ENCODE peak calls at places on chromosomes 13 and 19, in six cellular contexts. D, E, C, K, S and U are unnamed samples.

GRCh38 chr13:28532226-28533048 is 37.5 kb upstream of the FLT1 start:
- DNase-seq in D (no peak), E (no peak), C (peak; percentile 91), K (no peak), S (peak; percentile 69), U (no peak)

GRCh38 chr19:39413269-39413902 is 917 bp downstream of the PLEKHG2 start:
- DNase-seq in D (peak; percentile 74), E (no peak), C (peak; percentile 39), K (no peak), S (peak; percentile 71), U (peak; percentile 58)

GRCh38 chr13:41458939-41459753 is 1.8 kb downstream of the RGCC start:
- DNase-seq in D (peak; percentile 29), E (no peak), C (peak; percentile 68), K (peak; percentile 30), S (peak; percentile 63), U (peak; percentile 83)

GRCh38 chr13:102856603-102857002 is 10.8 kb downstream of the ERCC5 start:
- DNase-seq in D (no peak), E (no peak), C (no peak), K (no peak), S (no peak), U (no peak)

GRCh38 chr19:44988896-44989563 is 12.2 kb upstream of the RELB start:
- DNase-seq in D (peak; percentile 85), E (no peak), C (peak; percentile 79), K (peak; percentile 52), S (peak; percentile 59), U (peak; percentile 48)

GRCh38 chr19:50431343-50432220 is 1.1 kb upstream of the MYBPC2 start:
- DNase-seq in D (peak; percentile 90), E (peak; percentile 61), C (peak; percentile 86), K (peak; percentile 66), S (peak; percentile 86), U (peak; percentile 68)

GRCh38 chr19:2332341-2333026 is 4.0 kb downstream of the SPPL2B start:
- DNase-seq in D (no peak), E (peak; percentile 56), C (no peak), K (no peak), S (no peak), U (peak; percentile 94)

GRCh38 chr13:65368832-65369231 is 1861.3 kb downstream of the PCDH9 start:
- DNase-seq in D (no peak), E (no peak), C (no peak), K (no peak), S (no peak), U (no peak)

GRCh38 chr19:12838893-12839656 is 760 bp downstream of the MAST1 start:
- DNase-seq in D (no peak), E (no peak), C (no peak), K (no peak), S (no peak), U (no peak)

GRCh38 chr19:18385675-18386542 is at the start of gene GDF15:
- DNase-seq in D (peak; percentile 87), E (no peak), C (peak; percentile 98), K (peak; percentile 95), S (peak; percentile 97), U (peak; percentile 54)

GRCh38 chr13:104854007-104854406 is 1681.5 kb downstream of the EFNB2 start:
- DNase-seq in D (no peak), E (no peak), C (no peak), K (no peak), S (no peak), U (no peak)

GRCh38 chr13:75480691-75481175 is 1.2 kb downstream of the TBC1D4 start:
- DNase-seq in D (peak; percentile 5), E (no peak), C (peak; percentile 55), K (peak; percentile 53), S (peak; percentile 55), U (peak; percentile 54)

GRCh38 chr19:39122934-39123731 is 2.5 kb upstream of the PAK4 start:
- DNase-seq in D (no peak), E (no peak), C (no peak), K (no peak), S (no peak), U (no peak)

GRCh38 chr19:49884109-49884508 is 6.6 kb downstream of the TBC1D17 start:
- DNase-seq in D (no peak), E (no peak), C (no peak), K (no peak), S (no peak), U (no peak)

GRCh38 chr19:58317481-58318072 is 9.2 kb upstream of the ZSCAN22 start:
- DNase-seq in D (no peak), E (no peak), C (peak; percentile 61), K (no peak), S (peak; percentile 38), U (peak; percentile 52)

GRCh38 chr13:29849071-29849541 is 1.3 kb downstream of the UBL3 start:
- DNase-seq in D (no peak), E (no peak), C (peak; percentile 10), K (peak; percentile 13), S (peak; percentile 52), U (peak; percentile 80)

GRCh38 chr13:48580886-48581285 is 48.0 kb upstream of the RCBTB2 start:
- DNase-seq in D (no peak), E (no peak), C (no peak), K (no peak), S (no peak), U (no peak)

GRCh38 chr13:48576448-48576993 is 43.6 kb upstream of the RCBTB2 start:
- DNase-seq in D (no peak), E (no peak), C (no peak), K (no peak), S (no peak), U (no peak)

GRCh38 chr13:48579167-48579918 is 46.5 kb upstream of the RCBTB2 start:
- DNase-seq in D (no peak), E (peak; percentile 94), C (no peak), K (no peak), S (no peak), U (peak; percentile 91)

GRCh38 chr13:48580185-48580803 is 47.4 kb upstream of the RCBTB2 start:
- DNase-seq in D (peak; percentile 26), E (no peak), C (peak; percentile 59), K (peak; percentile 52), S (peak; percentile 87), U (peak; percentile 74)

GRCh38 chr13:48578516-48579166 is 45.8 kb upstream of the RCBTB2 start:
- DNase-seq in D (no peak), E (no peak), C (no peak), K (no peak), S (no peak), U (peak; percentile 51)
- TF ChIP-seq MYC in D (no peak), E (no peak), C (no peak), K (no peak), S (no peak), U (no peak)

DNA sequence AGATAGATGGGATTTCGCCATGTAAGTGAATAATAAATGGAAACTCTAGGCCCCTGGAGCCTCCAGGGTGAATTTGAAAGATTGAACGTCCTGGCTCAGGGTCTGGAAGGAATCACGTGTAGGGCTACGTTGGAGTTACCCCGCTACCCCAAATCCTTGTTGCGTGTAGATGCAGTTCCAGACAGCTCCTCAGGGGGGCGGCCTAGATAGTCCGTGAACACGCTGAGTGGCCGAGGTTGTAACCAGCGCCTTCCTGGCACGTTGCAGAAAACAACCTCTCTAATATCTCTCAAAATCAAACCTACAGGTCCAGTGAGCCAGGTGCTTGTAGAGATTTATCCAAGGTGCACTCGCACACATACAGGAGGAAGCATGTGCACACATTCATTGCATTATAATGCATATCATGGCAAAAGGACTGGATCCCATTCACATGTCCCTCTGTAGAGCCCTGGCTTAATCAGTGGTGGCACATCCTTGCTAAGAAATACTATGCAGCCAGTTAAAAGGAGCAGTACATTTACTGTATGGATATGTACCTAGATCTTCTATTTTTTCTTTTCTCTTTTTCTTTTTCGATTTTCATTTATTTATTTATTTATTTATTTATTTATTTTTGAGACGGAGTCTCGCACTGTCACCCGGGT is 2.5 kb upstream of the KEAP1 start:
- DNase-seq in D (peak; percentile 44), E (no peak), C (peak; percentile 86), K (peak; percentile 60), S (peak; percentile 71), U (peak; percentile 94)
- TF ChIP-seq MYC in D (no peak), E (peak; percentile 27), C (peak; percentile 80), K (no peak), S (no peak), U (peak; percentile 97)

GRCh38 chr13:110014719-110015118 is 228.3 kb upstream of the IRS2 start:
- DNase-seq in D (no peak), E (no peak), C (no peak), K (no peak), S (no peak), U (no peak)
- TF ChIP-seq MYC in D (no peak), E (no peak), C (no peak), K (no peak), S (no peak), U (no peak)

GRCh38 chr13:46588019-46588418 is 35.0 kb downstream of the LRCH1 start:
- DNase-seq in D (no peak), E (no peak), C (no peak), K (no peak), S (no peak), U (no peak)
- TF ChIP-seq MYC in D (no peak), E (no peak), C (no peak), K (no peak), S (no peak), U (no peak)

DNA sequence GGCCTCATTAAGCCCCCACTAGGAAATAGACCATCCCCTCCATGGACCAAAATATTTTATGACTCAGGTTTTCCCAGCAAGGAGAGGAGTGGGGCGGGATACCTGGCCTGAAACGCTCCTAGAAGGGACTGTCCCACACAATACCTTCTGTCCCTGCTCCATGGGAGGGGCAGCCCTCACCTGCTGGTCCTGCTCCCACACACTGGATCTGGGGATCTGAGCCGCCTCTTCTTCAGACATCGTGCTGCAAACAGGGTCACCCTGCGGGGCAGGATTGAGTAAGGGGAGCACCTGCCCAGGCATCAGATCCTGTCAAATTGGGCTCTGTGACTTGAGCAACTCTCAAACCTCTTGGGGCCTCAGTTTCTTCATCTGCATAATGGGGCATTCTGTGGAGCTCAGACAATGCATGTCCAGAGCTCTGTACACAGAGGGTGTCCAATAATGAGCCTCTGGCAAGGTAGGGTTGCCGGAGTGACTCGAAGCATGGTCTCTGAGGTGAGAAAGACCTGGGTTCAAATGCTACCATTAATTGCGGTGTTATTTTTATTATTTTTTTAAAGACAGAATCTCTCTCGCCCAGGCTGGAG is 1.1 kb downstream of the PLIN5 start:
- DNase-seq in D (no peak), E (no peak), C (no peak), K (no peak), S (no peak), U (no peak)
- TF ChIP-seq MYC in D (no peak), E (no peak), C (no peak), K (no peak), S (no peak), U (no peak)

DNA sequence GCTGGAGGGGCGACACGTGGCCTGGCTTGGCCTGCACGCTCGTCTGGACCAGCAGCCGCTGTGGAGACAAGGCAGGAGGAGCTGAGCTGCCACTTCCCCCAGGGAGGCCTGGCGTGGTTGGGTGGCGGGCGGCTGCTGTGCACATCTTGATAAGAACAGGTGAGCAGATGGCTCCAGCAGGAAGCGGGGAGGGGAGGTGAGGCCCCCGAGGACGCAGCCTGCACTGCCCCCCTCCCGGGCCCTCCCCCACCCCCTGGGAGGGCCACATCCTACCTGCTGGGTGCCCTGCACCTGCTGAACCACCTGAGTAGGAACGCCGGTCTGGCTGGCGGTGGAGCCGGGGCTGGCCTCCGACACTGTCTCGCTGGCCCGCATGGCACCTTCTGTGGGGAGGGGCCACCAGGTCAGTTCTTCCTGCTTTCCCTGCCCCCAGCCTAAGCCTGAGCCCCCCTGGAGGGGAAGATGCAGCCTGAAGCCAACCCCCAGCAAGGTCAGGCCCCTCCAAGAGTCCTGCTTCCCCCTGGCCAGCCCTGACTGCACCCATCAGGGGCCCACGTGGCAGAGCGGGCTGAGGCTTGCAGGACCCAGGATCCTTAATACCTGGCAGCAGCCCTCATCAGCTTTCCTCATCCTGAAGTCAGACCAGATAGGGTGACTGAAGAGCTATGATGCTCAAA is 22.8 kb downstream of the RFX1 start:
- DNase-seq in D (no peak), E (no peak), C (no peak), K (no peak), S (no peak), U (no peak)
- TF ChIP-seq MYC in D (no peak), E (no peak), C (no peak), K (no peak), S (no peak), U (no peak)

GRCh38 chr13:113324336-113324882 is 27.4 kb downstream of the LAMP1 start:
- DNase-seq in D (no peak), E (no peak), C (no peak), K (no peak), S (no peak), U (no peak)
- TF ChIP-seq MYC in D (no peak), E (no peak), C (no peak), K (no peak), S (no peak), U (no peak)